ENCODE peak calls at places on chromosomes 1 and 21, in five cellular contexts. One of them, this sample, is unnamed.

GRCh38 chr1:232226197-232226681 is 403.7 kb downstream of the SIPA1L2 start:
- DNase-seq in fibroblast of lung: peak
- DNase-seq in body of pancreas: no peak
- DNase-seq in HFFc6: peak
- DNase-seq in kidney epithelial cell: peak
- DNase-seq in this sample: peak

GRCh38 chr1:234533975-234534876 is 55.2 kb upstream of the TARBP1 start:
- DNase-seq in fibroblast of lung: peak
- DNase-seq in kidney epithelial cell: no peak
- DNase-seq in body of pancreas: peak
- DNase-seq in HFFc6: peak
- DNase-seq in this sample: peak

GRCh38 chr1:19735419-19736127 is 64.1 kb downstream of the TMCO4 start:
- DNase-seq in HFFc6: peak
- DNase-seq in body of pancreas: peak
- DNase-seq in kidney epithelial cell: no peak
- DNase-seq in fibroblast of lung: peak
- DNase-seq in this sample: peak

GRCh38 chr21:29568020-29568419 is 269.3 kb downstream of the BACH1 start:
- DNase-seq in fibroblast of lung: no peak
- DNase-seq in HFFc6: no peak
- DNase-seq in body of pancreas: no peak
- DNase-seq in kidney epithelial cell: no peak
- DNase-seq in this sample: no peak

GRCh38 chr1:89148259-89148658 is 22.3 kb upstream of the GBP2 start:
- DNase-seq in kidney epithelial cell: no peak
- DNase-seq in HFFc6: no peak
- DNase-seq in body of pancreas: no peak
- DNase-seq in fibroblast of lung: no peak
- DNase-seq in this sample: no peak

GRCh38 chr1:212699839-212700596 is at the start of gene BATF3:
- DNase-seq in fibroblast of lung: peak
- DNase-seq in HFFc6: no peak
- DNase-seq in kidney epithelial cell: no peak
- DNase-seq in body of pancreas: peak
- DNase-seq in this sample: no peak

GRCh38 chr1:16631248-16632043 is 18.1 kb upstream of the NBPF1 start:
- DNase-seq in kidney epithelial cell: no peak
- DNase-seq in fibroblast of lung: no peak
- DNase-seq in HFFc6: no peak
- DNase-seq in body of pancreas: peak
- DNase-seq in this sample: no peak

GRCh38 chr1:15916417-15916816 is 59.5 kb downstream of the ZBTB17 start:
- DNase-seq in kidney epithelial cell: no peak
- DNase-seq in fibroblast of lung: peak
- DNase-seq in body of pancreas: no peak
- DNase-seq in HFFc6: peak
- DNase-seq in this sample: peak

GRCh38 chr21:42479582-42479981 is 16.4 kb downstream of the RSPH1 start:
- DNase-seq in body of pancreas: no peak
- DNase-seq in fibroblast of lung: no peak
- DNase-seq in HFFc6: no peak
- DNase-seq in kidney epithelial cell: no peak
- DNase-seq in this sample: no peak

GRCh38 chr21:21003701-21004100 is 5.5 kb downstream of the NCAM2 start:
- DNase-seq in kidney epithelial cell: no peak
- DNase-seq in body of pancreas: no peak
- DNase-seq in fibroblast of lung: peak
- DNase-seq in HFFc6: peak
- DNase-seq in this sample: peak

GRCh38 chr1:54326577-54327385 is 79.4 kb downstream of the SSBP3 start:
- DNase-seq in kidney epithelial cell: no peak
- DNase-seq in HFFc6: no peak
- DNase-seq in fibroblast of lung: no peak
- DNase-seq in body of pancreas: no peak
- DNase-seq in this sample: peak

DNA sequence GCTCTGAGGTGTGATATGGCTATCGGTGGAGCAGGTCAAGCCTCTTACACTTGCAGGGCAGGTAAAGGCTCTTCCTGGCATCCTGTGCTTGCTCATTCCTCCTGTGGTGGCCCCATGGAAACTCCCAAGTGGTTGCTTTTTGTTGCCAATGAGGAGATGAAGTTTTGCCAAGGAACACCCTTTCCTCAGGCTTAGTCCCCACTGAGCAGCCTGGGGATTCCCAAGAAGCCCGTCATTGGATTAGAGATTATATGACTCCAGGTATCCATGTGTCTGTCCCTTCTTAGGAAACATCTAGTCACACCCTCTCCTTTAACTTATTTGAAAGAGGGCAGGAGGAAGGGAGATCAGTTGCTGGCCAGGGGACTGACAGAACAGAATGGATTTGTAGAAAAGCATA is 3.8 kb upstream of the LCE3A start:
- DNase-seq in kidney epithelial cell: no peak
- DNase-seq in HFFc6: no peak
- DNase-seq in body of pancreas: no peak
- DNase-seq in fibroblast of lung: no peak
- DNase-seq in this sample: no peak
- TF ChIP-seq CTCF in kidney epithelial cell: no peak
- TF ChIP-seq CTCF in HFFc6: no peak
- TF ChIP-seq CTCF in body of pancreas: no peak
- TF ChIP-seq CTCF in fibroblast of lung: no peak
- TF ChIP-seq CTCF in this sample: no peak

DNA sequence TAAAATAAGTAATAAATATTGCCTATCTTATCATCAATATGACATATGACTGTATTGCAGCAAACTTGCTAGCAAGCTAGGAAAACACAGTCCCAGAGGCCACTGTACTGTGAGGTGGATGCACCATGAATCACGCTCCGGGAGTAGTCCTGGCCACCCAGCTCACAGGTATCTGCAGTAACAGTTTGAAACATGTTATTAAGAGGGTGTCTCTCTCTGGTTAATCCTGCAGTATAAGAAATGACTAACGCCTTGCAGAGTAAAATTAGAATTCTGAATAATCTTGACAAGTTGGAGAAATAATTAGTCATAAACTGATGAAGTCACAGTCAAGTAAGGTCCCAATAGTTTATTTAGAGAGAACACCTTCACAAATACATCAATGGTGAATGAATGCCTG is 34.0 kb upstream of the DPT start:
- DNase-seq in body of pancreas: no peak
- DNase-seq in kidney epithelial cell: no peak
- DNase-seq in fibroblast of lung: peak
- DNase-seq in HFFc6: no peak
- DNase-seq in this sample: no peak
- TF ChIP-seq CTCF in body of pancreas: no peak
- TF ChIP-seq CTCF in kidney epithelial cell: no peak
- TF ChIP-seq CTCF in fibroblast of lung: no peak
- TF ChIP-seq CTCF in HFFc6: no peak
- TF ChIP-seq CTCF in this sample: no peak

GRCh38 chr1:221356693-221357092 is 385.2 kb downstream of the DUSP10 start:
- DNase-seq in fibroblast of lung: no peak
- DNase-seq in HFFc6: no peak
- DNase-seq in kidney epithelial cell: no peak
- DNase-seq in body of pancreas: no peak
- DNase-seq in this sample: no peak
- TF ChIP-seq CTCF in fibroblast of lung: peak
- TF ChIP-seq CTCF in HFFc6: peak
- TF ChIP-seq CTCF in kidney epithelial cell: peak
- TF ChIP-seq CTCF in body of pancreas: no peak
- TF ChIP-seq CTCF in this sample: no peak

GRCh38 chr1:227155004-227155403 is 163.3 kb downstream of the CDC42BPA start:
- DNase-seq in fibroblast of lung: no peak
- DNase-seq in kidney epithelial cell: no peak
- DNase-seq in HFFc6: no peak
- DNase-seq in body of pancreas: no peak
- DNase-seq in this sample: no peak
- TF ChIP-seq CTCF in fibroblast of lung: no peak
- TF ChIP-seq CTCF in kidney epithelial cell: no peak
- TF ChIP-seq CTCF in HFFc6: no peak
- TF ChIP-seq CTCF in body of pancreas: no peak
- TF ChIP-seq CTCF in this sample: no peak

This sample was measured in IMR-90.